ENCODE peak calls at places on chromosomes 1 and 21, in six cellular contexts. One of them, this sample, is unnamed.
A peak's percentile ranks its signal among the peaks of the same experiment; 100 is the strongest.

GRCh38 chr1:95098196-95098595 is 19.0 kb upstream of the TLCD4 start:
- DNase-seq in GM23338: no peak
- DNase-seq in tibial artery: no peak
- DNase-seq in heart right ventricle: no peak
- DNase-seq in pancreas: no peak
- DNase-seq in fibroblast of lung: peak; percentile 53
- DNase-seq in this sample: no peak

GRCh38 chr1:228375578-228376261 is 30.9 kb downstream of the TRIM11 start:
- DNase-seq in fibroblast of lung: no peak
- DNase-seq in heart right ventricle: no peak
- DNase-seq in pancreas: peak; percentile 54
- DNase-seq in GM23338: no peak
- DNase-seq in tibial artery: peak; percentile 64
- DNase-seq in this sample: no peak

GRCh38 chr1:181151378-181152326 is 63.2 kb downstream of the IER5 start:
- DNase-seq in heart right ventricle: peak; percentile 82
- DNase-seq in fibroblast of lung: peak; percentile 59
- DNase-seq in tibial artery: no peak
- DNase-seq in pancreas: no peak
- DNase-seq in GM23338: no peak
- DNase-seq in this sample: no peak

GRCh38 chr1:17438176-17438976 is 1.1 kb downstream of the RCC2 start:
- DNase-seq in heart right ventricle: peak; percentile 67
- DNase-seq in tibial artery: peak; percentile 79
- DNase-seq in GM23338: peak; percentile 83
- DNase-seq in pancreas: peak; percentile 83
- DNase-seq in fibroblast of lung: peak; percentile 40
- DNase-seq in this sample: peak; percentile 61

GRCh38 chr1:21579788-21580187 is 70.6 kb downstream of the ALPL start:
- DNase-seq in heart right ventricle: no peak
- DNase-seq in pancreas: no peak
- DNase-seq in tibial artery: no peak
- DNase-seq in GM23338: no peak
- DNase-seq in fibroblast of lung: no peak
- DNase-seq in this sample: no peak

GRCh38 chr1:108814343-108815125 is 42.4 kb downstream of the AKNAD1 start:
- DNase-seq in pancreas: no peak
- DNase-seq in tibial artery: no peak
- DNase-seq in heart right ventricle: no peak
- DNase-seq in fibroblast of lung: peak; percentile 94
- DNase-seq in GM23338: no peak
- DNase-seq in this sample: no peak

GRCh38 chr1:19639999-19640362 is 4.1 kb upstream of the NBL1 start:
- DNase-seq in heart right ventricle: no peak
- DNase-seq in pancreas: no peak
- DNase-seq in tibial artery: no peak
- DNase-seq in GM23338: no peak
- DNase-seq in fibroblast of lung: peak; percentile 52
- DNase-seq in this sample: no peak

GRCh38 chr1:117188268-117189108 is 22.2 kb downstream of the VTCN1 start:
- DNase-seq in tibial artery: no peak
- DNase-seq in GM23338: no peak
- DNase-seq in heart right ventricle: no peak
- DNase-seq in fibroblast of lung: peak; percentile 45
- DNase-seq in pancreas: no peak
- DNase-seq in this sample: no peak

GRCh38 chr21:39022901-39023693 is 160.2 kb downstream of the PSMG1 start:
- DNase-seq in fibroblast of lung: peak; percentile 49
- DNase-seq in heart right ventricle: peak; percentile 82
- DNase-seq in pancreas: no peak
- DNase-seq in tibial artery: peak; percentile 83
- DNase-seq in GM23338: peak; percentile 72
- DNase-seq in this sample: no peak

GRCh38 chr1:6414443-6414844 is 5.3 kb downstream of the HES2 start:
- DNase-seq in fibroblast of lung: peak; percentile 42
- DNase-seq in heart right ventricle: no peak
- DNase-seq in pancreas: no peak
- DNase-seq in tibial artery: no peak
- DNase-seq in GM23338: peak; percentile 96
- DNase-seq in this sample: no peak

GRCh38 chr1:216958569-216958968 is 235.3 kb upstream of the ESRRG start:
- DNase-seq in fibroblast of lung: no peak
- DNase-seq in GM23338: no peak
- DNase-seq in heart right ventricle: no peak
- DNase-seq in pancreas: no peak
- DNase-seq in tibial artery: no peak
- DNase-seq in this sample: no peak

GRCh38 chr1:41364444-41365319 is 3.4 kb downstream of the FOXO6 start:
- DNase-seq in fibroblast of lung: no peak
- DNase-seq in tibial artery: no peak
- DNase-seq in GM23338: no peak
- DNase-seq in pancreas: no peak
- DNase-seq in heart right ventricle: no peak
- DNase-seq in this sample: no peak

GRCh38 chr1:161032409-161032808 is 6.4 kb downstream of the TSTD1 start:
- DNase-seq in tibial artery: no peak
- DNase-seq in fibroblast of lung: peak; percentile 14
- DNase-seq in pancreas: no peak
- DNase-seq in heart right ventricle: no peak
- DNase-seq in GM23338: no peak
- DNase-seq in this sample: no peak

GRCh38 chr1:68725353-68725752 is 228.5 kb upstream of the DEPDC1 start:
- DNase-seq in fibroblast of lung: peak; percentile 1
- DNase-seq in pancreas: peak; percentile 68
- DNase-seq in tibial artery: no peak
- DNase-seq in heart right ventricle: peak; percentile 84
- DNase-seq in GM23338: no peak
- DNase-seq in this sample: no peak

GRCh38 chr1:11482904-11483479 is 4.0 kb downstream of the DISP3 start:
- DNase-seq in fibroblast of lung: no peak
- DNase-seq in heart right ventricle: no peak
- DNase-seq in pancreas: no peak
- DNase-seq in GM23338: no peak
- DNase-seq in tibial artery: no peak
- DNase-seq in this sample: no peak

GRCh38 chr1:99735852-99736251 is 30.6 kb downstream of the FRRS1 start:
- DNase-seq in tibial artery: no peak
- DNase-seq in fibroblast of lung: no peak
- DNase-seq in pancreas: no peak
- DNase-seq in heart right ventricle: no peak
- DNase-seq in GM23338: no peak
- DNase-seq in this sample: no peak

GRCh38 chr1:110003747-110004428 is 19.3 kb downstream of the AHCYL1 start:
- DNase-seq in tibial artery: peak; percentile 86
- DNase-seq in pancreas: peak; percentile 53
- DNase-seq in GM23338: peak; percentile 65
- DNase-seq in heart right ventricle: peak; percentile 48
- DNase-seq in fibroblast of lung: peak; percentile 98
- DNase-seq in this sample: no peak

GRCh38 chr1:61083014-61083798 is 845 bp downstream of the NFIA start:
- DNase-seq in heart right ventricle: peak; percentile 33
- DNase-seq in tibial artery: no peak
- DNase-seq in pancreas: peak; percentile 78
- DNase-seq in fibroblast of lung: no peak
- DNase-seq in GM23338: peak; percentile 35
- DNase-seq in this sample: peak; percentile 13

GRCh38 chr1:78427506-78427905 is 63.3 kb upstream of the PTGFR start:
- DNase-seq in heart right ventricle: no peak
- DNase-seq in pancreas: no peak
- DNase-seq in fibroblast of lung: peak; percentile 19
- DNase-seq in tibial artery: no peak
- DNase-seq in GM23338: no peak
- DNase-seq in this sample: no peak

GRCh38 chr1:161324020-161324419 is 9.8 kb downstream of the SDHC start:
- DNase-seq in fibroblast of lung: no peak
- DNase-seq in GM23338: no peak
- DNase-seq in heart right ventricle: no peak
- DNase-seq in pancreas: no peak
- DNase-seq in tibial artery: no peak
- DNase-seq in this sample: no peak

GRCh38 chr1:2805801-2806430 is 4.4 kb upstream of the TTC34 start:
- DNase-seq in tibial artery: no peak
- DNase-seq in pancreas: peak; percentile 55
- DNase-seq in heart right ventricle: no peak
- DNase-seq in GM23338: no peak
- DNase-seq in fibroblast of lung: no peak
- DNase-seq in this sample: no peak

GRCh38 chr1:17193222-17194132 is 11.5 kb upstream of the PADI1 start:
- DNase-seq in pancreas: no peak
- DNase-seq in heart right ventricle: no peak
- DNase-seq in tibial artery: no peak
- DNase-seq in fibroblast of lung: no peak
- DNase-seq in GM23338: no peak
- DNase-seq in this sample: no peak

GRCh38 chr21:33848252-33848953 is 67.2 kb downstream of the ATP5PO start:
- DNase-seq in tibial artery: no peak
- DNase-seq in pancreas: no peak
- DNase-seq in heart right ventricle: no peak
- DNase-seq in GM23338: no peak
- DNase-seq in fibroblast of lung: no peak
- DNase-seq in this sample: no peak

GRCh38 chr1:232613752-232614381 is 16.1 kb downstream of the SIPA1L2 start:
- DNase-seq in GM23338: no peak
- DNase-seq in tibial artery: no peak
- DNase-seq in fibroblast of lung: peak; percentile 97
- DNase-seq in heart right ventricle: no peak
- DNase-seq in pancreas: no peak
- DNase-seq in this sample: no peak

GRCh38 chr21:42498012-42498411 is 2.0 kb upstream of the RSPH1 start:
- DNase-seq in pancreas: no peak
- DNase-seq in heart right ventricle: no peak
- DNase-seq in GM23338: no peak
- DNase-seq in tibial artery: no peak
- DNase-seq in fibroblast of lung: no peak
- DNase-seq in this sample: no peak
- H3K27ac ChIP-seq in pancreas: no peak overlapping the region
- H3K27ac ChIP-seq in heart right ventricle: no peak overlapping the region
- H3K27ac ChIP-seq in GM23338: no peak overlapping the region
- H3K27ac ChIP-seq in tibial artery: no peak overlapping the region
- H3K27ac ChIP-seq in fibroblast of lung: no peak overlapping the region
- H3K27ac ChIP-seq in this sample: no peak overlapping the region

DNA sequence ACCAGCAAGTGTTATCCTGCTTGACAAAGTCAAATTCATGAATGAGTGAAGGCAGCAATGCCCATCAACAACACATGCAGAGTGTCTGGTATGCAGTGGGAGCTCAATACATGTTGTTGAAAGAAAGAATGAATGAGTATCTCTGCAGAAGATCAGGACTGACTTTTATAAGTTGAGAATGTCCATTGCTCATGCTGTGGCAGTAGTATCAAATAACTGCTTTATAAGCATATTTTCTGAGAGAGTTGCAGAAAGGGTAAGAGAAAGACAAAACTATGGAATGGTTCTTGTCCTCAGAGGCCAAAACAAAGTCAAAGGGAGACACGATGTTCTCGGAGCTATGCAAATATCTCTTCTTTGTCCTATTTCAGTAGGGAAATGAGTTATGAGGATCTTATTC is 288.7 kb downstream of the LMX1A start:
- DNase-seq in pancreas: no peak
- DNase-seq in heart right ventricle: no peak
- DNase-seq in fibroblast of lung: no peak
- DNase-seq in tibial artery: no peak
- DNase-seq in GM23338: no peak
- DNase-seq in this sample: no peak
- TF ChIP-seq CTCF in pancreas: no peak
- TF ChIP-seq CTCF in heart right ventricle: no peak
- TF ChIP-seq CTCF in fibroblast of lung: no peak
- TF ChIP-seq CTCF in tibial artery: no peak
- TF ChIP-seq CTCF in GM23338: no peak
- TF ChIP-seq CTCF in this sample: no peak

GRCh38 chr21:37915941-37916794 is at the start of gene KCNJ6:
- DNase-seq in pancreas: peak; percentile 86
- DNase-seq in tibial artery: no peak
- DNase-seq in heart right ventricle: no peak
- DNase-seq in GM23338: peak; percentile 94
- DNase-seq in fibroblast of lung: peak; percentile 59
- DNase-seq in this sample: no peak
- H3K27me3 ChIP-seq in pancreas: peaks cover 9% of the 10 kb centered on the region
- H3K27me3 ChIP-seq in tibial artery: no peaks in the 10 kb centered on the region
- H3K27me3 ChIP-seq in heart right ventricle: peaks cover 72% of the 10 kb centered on the region
- H3K27me3 ChIP-seq in GM23338: peaks cover 17% of the 10 kb centered on the region
- H3K27me3 ChIP-seq in fibroblast of lung: peaks cover 13% of the 10 kb centered on the region
- H3K27me3 ChIP-seq in this sample: peaks cover 55% of the 10 kb centered on the region

GRCh38 chr1:175192111-175192629 is 406 bp downstream of the KIAA0040 start:
- DNase-seq in fibroblast of lung: no peak
- DNase-seq in heart right ventricle: peak; percentile 82
- DNase-seq in pancreas: peak; percentile 85
- DNase-seq in GM23338: peak; percentile 63
- DNase-seq in tibial artery: peak; percentile 75
- DNase-seq in this sample: peak; percentile 12

GRCh38 chr1:175195281-175195680 is 2.7 kb upstream of the KIAA0040 start:
- DNase-seq in GM23338: no peak
- DNase-seq in tibial artery: no peak
- DNase-seq in fibroblast of lung: no peak
- DNase-seq in pancreas: no peak
- DNase-seq in heart right ventricle: no peak
- DNase-seq in this sample: no peak

GRCh38 chr1:175193339-175193950 is 869 bp upstream of the KIAA0040 start:
- DNase-seq in tibial artery: no peak
- DNase-seq in fibroblast of lung: no peak
- DNase-seq in GM23338: peak; percentile 53
- DNase-seq in heart right ventricle: peak; percentile 18
- DNase-seq in pancreas: no peak
- DNase-seq in this sample: no peak

GRCh38 chr1:175191654-175192053 is 922 bp downstream of the KIAA0040 start:
- DNase-seq in heart right ventricle: peak; percentile 22
- DNase-seq in pancreas: no peak
- DNase-seq in tibial artery: no peak
- DNase-seq in fibroblast of lung: no peak
- DNase-seq in GM23338: peak; percentile 37
- DNase-seq in this sample: peak; percentile 40

GRCh38 chr1:175192630-175193338 is at the start of gene KIAA0040:
- DNase-seq in GM23338: peak; percentile 74
- DNase-seq in heart right ventricle: peak; percentile 87
- DNase-seq in tibial artery: peak; percentile 85
- DNase-seq in pancreas: peak; percentile 87
- DNase-seq in fibroblast of lung: no peak
- DNase-seq in this sample: peak; percentile 41
- H3K27ac ChIP-seq in GM23338: no peak within 1 kb of the TSS
- H3K27ac ChIP-seq in heart right ventricle: peak within 1 kb of the TSS; percentile 79
- H3K27ac ChIP-seq in tibial artery: peak within 1 kb of the TSS; percentile 88
- H3K27ac ChIP-seq in pancreas: peak within 1 kb of the TSS; percentile 89
- H3K27ac ChIP-seq in fibroblast of lung: no peak within 1 kb of the TSS
- H3K27ac ChIP-seq in this sample: peak within 1 kb of the TSS; percentile 60

GRCh38 chr1:67489643-67490042 is 59.4 kb upstream of the SERBP1 start:
- DNase-seq in tibial artery: no peak
- DNase-seq in GM23338: peak; percentile 47
- DNase-seq in pancreas: no peak
- DNase-seq in heart right ventricle: peak; percentile 11
- DNase-seq in fibroblast of lung: peak; percentile 27
- DNase-seq in this sample: no peak
- TF ChIP-seq CTCF in tibial artery: peak; percentile 18
- TF ChIP-seq CTCF in GM23338: peak; percentile 80
- TF ChIP-seq CTCF in pancreas: no peak
- TF ChIP-seq CTCF in heart right ventricle: peak; percentile 62
- TF ChIP-seq CTCF in fibroblast of lung: peak; percentile 26
- TF ChIP-seq CTCF in this sample: no peak